ENCODE peak calls at places on chromosomes 5 and 9, in eight cellular contexts. One of them, this sample, is unnamed.

GRCh38 chr5:5178121-5178520 is 38.0 kb downstream of the ADAMTS16 start:
- DNase-seq in H1: no peak
- DNase-seq in upper lobe of right lung: no peak
- DNase-seq in brain microvascular endothelial cell: no peak
- DNase-seq in WTC11: no peak
- DNase-seq in transverse colon: no peak
- DNase-seq in mucosa of descending colon: no peak
- DNase-seq in GM10248: no peak
- DNase-seq in this sample: no peak

GRCh38 chr9:36823934-36824333 is 210.1 kb downstream of the PAX5 start:
- DNase-seq in H1: no peak
- DNase-seq in upper lobe of right lung: peak; percentile 23
- DNase-seq in brain microvascular endothelial cell: no peak
- DNase-seq in WTC11: no peak
- DNase-seq in transverse colon: no peak
- DNase-seq in mucosa of descending colon: no peak
- DNase-seq in GM10248: no peak
- DNase-seq in this sample: no peak

GRCh38 chr5:180563994-180564393 is 27.3 kb downstream of the SCGB3A1 start:
- DNase-seq in H1: no peak
- DNase-seq in upper lobe of right lung: no peak
- DNase-seq in brain microvascular endothelial cell: no peak
- DNase-seq in WTC11: no peak
- DNase-seq in transverse colon: no peak
- DNase-seq in mucosa of descending colon: no peak
- DNase-seq in GM10248: no peak
- DNase-seq in this sample: no peak

GRCh38 chr5:39364367-39364766 is at the start of gene C9:
- DNase-seq in H1: no peak
- DNase-seq in upper lobe of right lung: no peak
- DNase-seq in brain microvascular endothelial cell: no peak
- DNase-seq in WTC11: no peak
- DNase-seq in transverse colon: no peak
- DNase-seq in mucosa of descending colon: no peak
- DNase-seq in GM10248: no peak
- DNase-seq in this sample: no peak

GRCh38 chr9:132040808-132041207 is 38.9 kb downstream of the MED27 start:
- DNase-seq in H1: no peak
- DNase-seq in upper lobe of right lung: no peak
- DNase-seq in brain microvascular endothelial cell: no peak
- DNase-seq in WTC11: no peak
- DNase-seq in transverse colon: no peak
- DNase-seq in mucosa of descending colon: no peak
- DNase-seq in GM10248: no peak
- DNase-seq in this sample: no peak

GRCh38 chr9:81266674-81267073 is 422.7 kb downstream of the TLE1 start:
- DNase-seq in H1: no peak
- DNase-seq in upper lobe of right lung: no peak
- DNase-seq in brain microvascular endothelial cell: peak; percentile 60
- DNase-seq in WTC11: no peak
- DNase-seq in transverse colon: no peak
- DNase-seq in mucosa of descending colon: no peak
- DNase-seq in GM10248: no peak
- DNase-seq in this sample: no peak

GRCh38 chr5:83583859-83584258 is 112.3 kb downstream of the VCAN start:
- DNase-seq in H1: no peak
- DNase-seq in upper lobe of right lung: no peak
- DNase-seq in brain microvascular endothelial cell: no peak
- DNase-seq in WTC11: no peak
- DNase-seq in transverse colon: no peak
- DNase-seq in mucosa of descending colon: no peak
- DNase-seq in GM10248: no peak
- DNase-seq in this sample: no peak

GRCh38 chr5:36507332-36507952 is 99.0 kb upstream of the SLC1A3 start:
- DNase-seq in H1: peak; percentile 91
- DNase-seq in upper lobe of right lung: peak; percentile 84
- DNase-seq in brain microvascular endothelial cell: peak; percentile 61
- DNase-seq in WTC11: peak; percentile 82
- DNase-seq in transverse colon: peak; percentile 77
- DNase-seq in mucosa of descending colon: peak; percentile 88
- DNase-seq in GM10248: peak; percentile 65
- DNase-seq in this sample: peak; percentile 64

GRCh38 chr5:157511656-157512644 is 51.9 kb downstream of the NIPAL4 start:
- DNase-seq in H1: no peak
- DNase-seq in upper lobe of right lung: peak; percentile 76
- DNase-seq in brain microvascular endothelial cell: peak; percentile 99
- DNase-seq in WTC11: peak; percentile 30
- DNase-seq in transverse colon: peak; percentile 80
- DNase-seq in mucosa of descending colon: peak; percentile 78
- DNase-seq in GM10248: no peak
- DNase-seq in this sample: no peak

GRCh38 chr9:130421802-130422276 is 22.9 kb upstream of the ASS1 start:
- DNase-seq in H1: peak; percentile 65
- DNase-seq in upper lobe of right lung: no peak
- DNase-seq in brain microvascular endothelial cell: peak; percentile 81
- DNase-seq in WTC11: peak; percentile 47
- DNase-seq in transverse colon: no peak
- DNase-seq in mucosa of descending colon: no peak
- DNase-seq in GM10248: no peak
- DNase-seq in this sample: no peak

GRCh38 chr5:107893642-107894041 is 222.9 kb upstream of the EFNA5 start:
- DNase-seq in H1: no peak
- DNase-seq in upper lobe of right lung: no peak
- DNase-seq in brain microvascular endothelial cell: no peak
- DNase-seq in WTC11: no peak
- DNase-seq in transverse colon: no peak
- DNase-seq in mucosa of descending colon: no peak
- DNase-seq in GM10248: no peak
- DNase-seq in this sample: no peak

DNA sequence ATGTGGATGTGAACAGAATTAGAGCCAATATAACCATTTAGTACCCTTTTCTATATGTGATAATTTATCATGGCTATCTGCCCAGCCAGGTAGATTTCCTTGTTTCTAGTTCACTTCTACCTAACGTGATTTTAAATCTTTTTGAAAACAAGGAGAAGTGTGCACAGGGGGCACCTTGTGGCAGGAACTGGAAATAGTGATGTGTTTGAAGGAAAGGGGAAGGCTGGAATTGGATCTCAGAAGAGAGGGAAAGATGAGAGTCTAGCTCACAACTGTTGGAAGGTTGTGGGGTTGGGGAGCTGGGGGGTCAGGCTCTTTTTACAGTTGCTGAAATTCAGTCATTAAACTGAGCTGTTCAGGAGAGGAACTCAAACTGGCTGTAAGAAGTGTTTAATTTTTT is 219.5 kb downstream of the KCTD16 start:
- DNase-seq in H1: no peak
- DNase-seq in upper lobe of right lung: no peak
- DNase-seq in brain microvascular endothelial cell: no peak
- DNase-seq in WTC11: peak; percentile 16
- DNase-seq in transverse colon: peak; percentile 13
- DNase-seq in mucosa of descending colon: peak; percentile 43
- DNase-seq in GM10248: no peak
- DNase-seq in this sample: no peak
- TF ChIP-seq CTCF in H1: peak; percentile 51
- TF ChIP-seq CTCF in upper lobe of right lung: no peak
- TF ChIP-seq CTCF in brain microvascular endothelial cell: peak; percentile 41
- TF ChIP-seq CTCF in WTC11: no peak
- TF ChIP-seq CTCF in transverse colon: peak; percentile 12
- TF ChIP-seq CTCF in mucosa of descending colon: no peak
- TF ChIP-seq CTCF in GM10248: no peak
- TF ChIP-seq CTCF in this sample: no peak

GRCh38 chr5:56270058-56270457 is 36.9 kb upstream of the ANKRD55 start:
- DNase-seq in H1: no peak
- DNase-seq in upper lobe of right lung: no peak
- DNase-seq in brain microvascular endothelial cell: no peak
- DNase-seq in WTC11: no peak
- DNase-seq in transverse colon: no peak
- DNase-seq in mucosa of descending colon: peak; percentile 10
- DNase-seq in GM10248: no peak
- DNase-seq in this sample: no peak

GRCh38 chr5:56262269-56262668 is 29.1 kb upstream of the ANKRD55 start:
- DNase-seq in H1: no peak
- DNase-seq in upper lobe of right lung: no peak
- DNase-seq in brain microvascular endothelial cell: no peak
- DNase-seq in WTC11: no peak
- DNase-seq in transverse colon: no peak
- DNase-seq in mucosa of descending colon: no peak
- DNase-seq in GM10248: no peak
- DNase-seq in this sample: no peak

GRCh38 chr5:56259002-56259511 is 25.9 kb upstream of the ANKRD55 start:
- DNase-seq in H1: no peak
- DNase-seq in upper lobe of right lung: no peak
- DNase-seq in brain microvascular endothelial cell: peak; percentile 90
- DNase-seq in WTC11: no peak
- DNase-seq in transverse colon: no peak
- DNase-seq in mucosa of descending colon: no peak
- DNase-seq in GM10248: no peak
- DNase-seq in this sample: no peak

GRCh38 chr5:56269216-56269927 is 36.2 kb upstream of the ANKRD55 start:
- DNase-seq in H1: no peak
- DNase-seq in upper lobe of right lung: no peak
- DNase-seq in brain microvascular endothelial cell: peak; percentile 56
- DNase-seq in WTC11: no peak
- DNase-seq in transverse colon: no peak
- DNase-seq in mucosa of descending colon: no peak
- DNase-seq in GM10248: peak; percentile 41
- DNase-seq in this sample: peak; percentile 53

DNA sequence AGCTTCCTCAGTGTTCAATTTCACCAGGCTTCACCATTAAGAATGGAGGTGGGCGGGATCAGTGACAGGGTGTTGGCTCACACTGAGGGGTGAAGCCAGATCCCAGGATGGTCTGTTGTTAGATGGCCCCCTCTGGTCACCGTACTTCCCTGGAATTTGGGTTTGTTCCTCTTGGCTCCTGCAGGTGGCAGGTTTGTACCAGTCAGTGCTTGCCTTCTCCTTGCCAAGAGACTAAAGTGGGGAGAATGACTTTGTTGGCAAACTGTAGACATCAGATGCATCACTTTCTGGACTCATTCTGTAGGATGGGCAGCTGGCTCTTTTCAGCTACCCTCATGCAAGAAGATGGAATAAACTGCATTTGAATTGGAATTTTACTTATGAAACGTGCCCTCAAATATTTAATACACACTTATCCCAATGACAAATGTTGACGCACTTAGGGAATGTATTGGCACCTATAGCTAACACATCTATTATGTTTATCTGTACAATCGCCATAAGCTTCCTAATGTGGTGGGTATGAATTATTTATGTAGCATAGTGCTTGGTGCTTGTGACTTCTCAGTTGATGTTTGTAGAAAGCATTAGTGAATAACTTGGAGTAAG is 31.4 kb upstream of the ANKRD55 start:
- DNase-seq in H1: peak; percentile 67
- DNase-seq in upper lobe of right lung: no peak
- DNase-seq in brain microvascular endothelial cell: no peak
- DNase-seq in WTC11: peak; percentile 65
- DNase-seq in transverse colon: no peak
- DNase-seq in mucosa of descending colon: peak; percentile 8
- DNase-seq in GM10248: no peak
- DNase-seq in this sample: peak; percentile 52
- TF ChIP-seq CTCF in H1: peak; percentile 94
- TF ChIP-seq CTCF in upper lobe of right lung: peak; percentile 58
- TF ChIP-seq CTCF in brain microvascular endothelial cell: peak; percentile 85
- TF ChIP-seq CTCF in WTC11: peak; percentile 63
- TF ChIP-seq CTCF in transverse colon: peak; percentile 37
- TF ChIP-seq CTCF in mucosa of descending colon: no peak
- TF ChIP-seq CTCF in GM10248: peak; percentile 35
- TF ChIP-seq CTCF in this sample: peak; percentile 73

GRCh38 chr9:126862461-126862830 is 2.0 kb downstream of the ZBTB34 start:
- DNase-seq in H1: no peak
- DNase-seq in upper lobe of right lung: no peak
- DNase-seq in brain microvascular endothelial cell: no peak
- DNase-seq in WTC11: no peak
- DNase-seq in transverse colon: peak; percentile 46
- DNase-seq in mucosa of descending colon: peak; percentile 60
- DNase-seq in GM10248: no peak
- DNase-seq in this sample: no peak

GRCh38 chr9:126859111-126859510 is 1.3 kb upstream of the ZBTB34 start:
- DNase-seq in H1: no peak
- DNase-seq in upper lobe of right lung: no peak
- DNase-seq in brain microvascular endothelial cell: no peak
- DNase-seq in WTC11: no peak
- DNase-seq in transverse colon: no peak
- DNase-seq in mucosa of descending colon: no peak
- DNase-seq in GM10248: no peak
- DNase-seq in this sample: no peak

GRCh38 chr9:126860077-126860756 is at the start of gene ZBTB34:
- DNase-seq in H1: peak; percentile 93
- DNase-seq in upper lobe of right lung: peak; percentile 88
- DNase-seq in brain microvascular endothelial cell: peak; percentile 7
- DNase-seq in WTC11: peak; percentile 83
- DNase-seq in transverse colon: peak; percentile 77
- DNase-seq in mucosa of descending colon: peak; percentile 75
- DNase-seq in GM10248: peak; percentile 85
- DNase-seq in this sample: peak; percentile 74

GRCh38 chr9:126861707-126862460 is 1.4 kb downstream of the ZBTB34 start:
- DNase-seq in H1: no peak
- DNase-seq in upper lobe of right lung: no peak
- DNase-seq in brain microvascular endothelial cell: no peak
- DNase-seq in WTC11: no peak
- DNase-seq in transverse colon: peak; percentile 24
- DNase-seq in mucosa of descending colon: peak; percentile 27
- DNase-seq in GM10248: no peak
- DNase-seq in this sample: no peak

DNA sequence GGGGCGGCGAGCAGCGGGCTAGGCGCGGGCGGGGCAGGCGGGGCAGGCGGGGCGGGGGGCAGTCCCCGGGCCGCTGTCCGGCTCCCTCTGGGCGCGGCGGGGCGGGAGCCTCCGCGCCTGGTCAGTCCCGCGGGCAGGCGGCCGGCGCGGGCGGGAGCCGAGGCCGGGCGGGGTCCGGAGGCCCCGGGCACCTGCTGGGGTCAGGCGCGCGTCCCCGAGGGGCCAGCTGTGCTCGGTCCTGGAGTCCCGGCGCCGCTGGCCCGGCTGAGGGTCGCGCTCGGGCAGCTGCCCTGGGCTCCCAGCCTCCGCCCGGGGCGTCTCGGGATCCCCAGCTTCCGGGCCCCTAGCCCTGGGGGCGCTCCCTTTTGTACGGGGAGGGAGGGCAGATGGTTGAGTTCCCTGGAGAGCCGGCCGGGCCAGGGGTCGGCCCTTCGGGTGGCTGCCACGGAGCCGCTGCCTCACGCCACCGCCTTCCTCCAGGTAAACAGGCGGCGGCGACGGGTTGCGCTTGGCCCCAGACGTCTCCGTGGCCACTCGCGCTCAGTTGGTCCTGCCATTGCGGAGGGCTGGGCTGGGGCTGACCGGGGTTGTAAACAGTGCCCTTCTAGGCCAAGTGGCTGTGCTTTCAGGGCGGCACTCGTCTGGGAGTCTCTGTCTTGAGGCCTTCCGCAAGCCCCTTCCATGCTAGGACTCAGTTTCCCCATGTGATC is 473 bp downstream of the ZBTB34 start:
- DNase-seq in H1: peak; percentile 67
- DNase-seq in upper lobe of right lung: peak; percentile 78
- DNase-seq in brain microvascular endothelial cell: no peak
- DNase-seq in WTC11: peak; percentile 45
- DNase-seq in transverse colon: peak; percentile 57
- DNase-seq in mucosa of descending colon: peak; percentile 47
- DNase-seq in GM10248: peak; percentile 47
- DNase-seq in this sample: peak; percentile 41
- TF ChIP-seq CTCF in H1: no peak
- TF ChIP-seq CTCF in upper lobe of right lung: no peak
- TF ChIP-seq CTCF in brain microvascular endothelial cell: no peak
- TF ChIP-seq CTCF in WTC11: no peak
- TF ChIP-seq CTCF in transverse colon: no peak
- TF ChIP-seq CTCF in mucosa of descending colon: no peak
- TF ChIP-seq CTCF in GM10248: no peak
- TF ChIP-seq CTCF in this sample: no peak

GRCh38 chr9:22457448-22457847 is 10.8 kb downstream of the DMRTA1 start:
- DNase-seq in H1: no peak
- DNase-seq in upper lobe of right lung: no peak
- DNase-seq in brain microvascular endothelial cell: no peak
- DNase-seq in WTC11: peak; percentile 24
- DNase-seq in transverse colon: no peak
- DNase-seq in mucosa of descending colon: no peak
- DNase-seq in GM10248: no peak
- DNase-seq in this sample: no peak
- TF ChIP-seq CTCF in H1: peak; percentile 66
- TF ChIP-seq CTCF in upper lobe of right lung: no peak
- TF ChIP-seq CTCF in brain microvascular endothelial cell: no peak
- TF ChIP-seq CTCF in WTC11: peak; percentile 16
- TF ChIP-seq CTCF in transverse colon: no peak
- TF ChIP-seq CTCF in mucosa of descending colon: no peak
- TF ChIP-seq CTCF in GM10248: no peak
- TF ChIP-seq CTCF in this sample: no peak

This sample was measured in B cell.